ENCODE peak calls at places on chromosomes 13 and 19, in six cellular contexts. One of them, this sample, is unnamed.

GRCh38 chr19:16206046-16206605 is 8.4 kb downstream of the AP1M1 start:
- DNase-seq in tibial artery: no peak
- DNase-seq in CD8-positive, alpha-beta memory T cell: no peak
- DNase-seq in heart left ventricle: no peak
- DNase-seq in left ventricle myocardium inferior: no peak
- DNase-seq in right cardiac atrium: no peak
- DNase-seq in this sample: no peak

GRCh38 chr19:14021474-14021873 is 6.5 kb upstream of the RLN3 start:
- DNase-seq in tibial artery: no peak
- DNase-seq in CD8-positive, alpha-beta memory T cell: no peak
- DNase-seq in heart left ventricle: no peak
- DNase-seq in left ventricle myocardium inferior: no peak
- DNase-seq in right cardiac atrium: no peak
- DNase-seq in this sample: no peak

GRCh38 chr19:4362871-4363545 is 19.6 kb downstream of the MPND start:
- DNase-seq in tibial artery: peak; percentile 58
- DNase-seq in CD8-positive, alpha-beta memory T cell: no peak
- DNase-seq in heart left ventricle: no peak
- DNase-seq in left ventricle myocardium inferior: no peak
- DNase-seq in right cardiac atrium: peak; percentile 61
- DNase-seq in this sample: peak; percentile 73

GRCh38 chr19:2883686-2884439 is 16.7 kb downstream of the ZNF556 start:
- DNase-seq in tibial artery: peak; percentile 13
- DNase-seq in CD8-positive, alpha-beta memory T cell: no peak
- DNase-seq in heart left ventricle: no peak
- DNase-seq in left ventricle myocardium inferior: no peak
- DNase-seq in right cardiac atrium: no peak
- DNase-seq in this sample: no peak

GRCh38 chr13:76799696-76800095 is 86.5 kb downstream of the KCTD12 start:
- DNase-seq in tibial artery: no peak
- DNase-seq in CD8-positive, alpha-beta memory T cell: no peak
- DNase-seq in heart left ventricle: no peak
- DNase-seq in left ventricle myocardium inferior: no peak
- DNase-seq in right cardiac atrium: no peak
- DNase-seq in this sample: no peak

GRCh38 chr19:12994701-12995595 is at the start of gene NFIX:
- DNase-seq in tibial artery: peak; percentile 86
- DNase-seq in CD8-positive, alpha-beta memory T cell: peak; percentile 55
- DNase-seq in heart left ventricle: peak; percentile 73
- DNase-seq in left ventricle myocardium inferior: peak; percentile 81
- DNase-seq in right cardiac atrium: peak; percentile 90
- DNase-seq in this sample: peak; percentile 62

GRCh38 chr13:30071890-30072817 is 221.7 kb upstream of the UBL3 start:
- DNase-seq in tibial artery: no peak
- DNase-seq in CD8-positive, alpha-beta memory T cell: no peak
- DNase-seq in heart left ventricle: no peak
- DNase-seq in left ventricle myocardium inferior: no peak
- DNase-seq in right cardiac atrium: no peak
- DNase-seq in this sample: no peak

GRCh38 chr19:3632739-3633558 is 6.4 kb upstream of the CACTIN start:
- DNase-seq in tibial artery: no peak
- DNase-seq in CD8-positive, alpha-beta memory T cell: no peak
- DNase-seq in heart left ventricle: no peak
- DNase-seq in left ventricle myocardium inferior: no peak
- DNase-seq in right cardiac atrium: peak; percentile 61
- DNase-seq in this sample: no peak

GRCh38 chr13:39415003-39415402 is 188.0 kb downstream of the LHFPL6 start:
- DNase-seq in tibial artery: no peak
- DNase-seq in CD8-positive, alpha-beta memory T cell: no peak
- DNase-seq in heart left ventricle: peak; percentile 45
- DNase-seq in left ventricle myocardium inferior: no peak
- DNase-seq in right cardiac atrium: no peak
- DNase-seq in this sample: no peak

DNA sequence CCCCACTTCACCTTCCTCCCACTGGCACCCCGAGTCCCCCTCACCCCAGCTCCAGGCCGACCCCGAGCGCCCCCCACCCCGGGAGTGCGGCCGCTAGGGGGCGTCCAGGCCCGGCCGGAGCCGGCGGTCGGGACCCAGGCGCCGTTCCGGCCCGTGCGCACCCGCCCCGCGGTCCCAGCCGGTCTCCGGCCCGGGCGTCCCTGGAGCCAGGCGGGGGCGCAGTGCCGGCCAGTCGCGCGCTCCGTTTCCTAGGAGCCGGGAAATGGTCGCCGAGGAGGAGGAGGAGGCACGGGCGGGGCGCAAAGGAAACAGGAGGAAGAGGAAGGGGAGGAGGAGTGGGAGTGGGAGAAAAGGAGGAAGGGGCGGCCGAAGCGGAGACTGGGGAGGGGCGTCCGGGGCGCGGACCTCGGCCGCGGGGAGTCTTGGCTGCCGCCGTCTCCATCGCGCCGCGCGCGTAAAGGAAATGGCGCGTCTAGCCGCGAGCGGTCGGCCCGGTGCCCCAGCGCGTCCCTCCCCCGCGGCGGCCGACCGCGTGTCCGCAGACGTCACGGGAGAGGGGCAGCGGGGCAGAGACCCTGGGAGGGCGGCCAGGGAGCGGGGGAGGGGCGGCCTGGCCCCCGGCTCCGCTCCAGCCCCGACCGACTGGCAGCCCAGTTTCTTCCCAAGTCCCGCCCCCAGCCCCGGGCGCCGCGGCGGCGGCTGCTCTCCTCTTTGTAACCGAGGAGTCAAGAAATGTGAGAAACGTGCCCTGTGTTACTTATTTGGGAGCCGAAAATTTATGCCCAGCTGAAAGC is 1.1 kb upstream of the KCTD15 start:
- DNase-seq in tibial artery: peak; percentile 87
- DNase-seq in CD8-positive, alpha-beta memory T cell: no peak
- DNase-seq in heart left ventricle: peak; percentile 91
- DNase-seq in left ventricle myocardium inferior: peak; percentile 88
- DNase-seq in right cardiac atrium: peak; percentile 95
- DNase-seq in this sample: peak; percentile 69
- H3K27ac ChIP-seq in tibial artery: peak overlapping the region; percentile 84
- H3K27ac ChIP-seq in CD8-positive, alpha-beta memory T cell: peak overlapping the region; percentile 43
- H3K27ac ChIP-seq in heart left ventricle: peak overlapping the region; percentile 99
- H3K27ac ChIP-seq in left ventricle myocardium inferior: peak overlapping the region; percentile 98
- H3K27ac ChIP-seq in right cardiac atrium: peak overlapping the region; percentile 81
- H3K27ac ChIP-seq in this sample: peak overlapping the region; percentile 96

GRCh38 chr19:45972944-45973525 is 630 bp downstream of the NOVA2 start:
- DNase-seq in tibial artery: no peak
- DNase-seq in CD8-positive, alpha-beta memory T cell: no peak
- DNase-seq in heart left ventricle: no peak
- DNase-seq in left ventricle myocardium inferior: no peak
- DNase-seq in right cardiac atrium: no peak
- DNase-seq in this sample: peak; percentile 84

GRCh38 chr19:45969676-45970075 is 4.0 kb downstream of the NOVA2 start:
- DNase-seq in tibial artery: no peak
- DNase-seq in CD8-positive, alpha-beta memory T cell: no peak
- DNase-seq in heart left ventricle: no peak
- DNase-seq in left ventricle myocardium inferior: no peak
- DNase-seq in right cardiac atrium: no peak
- DNase-seq in this sample: no peak

GRCh38 chr19:45971260-45971902 is 2.3 kb downstream of the NOVA2 start:
- DNase-seq in tibial artery: no peak
- DNase-seq in CD8-positive, alpha-beta memory T cell: no peak
- DNase-seq in heart left ventricle: peak; percentile 57
- DNase-seq in left ventricle myocardium inferior: peak; percentile 41
- DNase-seq in right cardiac atrium: peak; percentile 75
- DNase-seq in this sample: no peak

GRCh38 chr19:45973564-45974338 is at the start of gene NOVA2:
- DNase-seq in tibial artery: no peak
- DNase-seq in CD8-positive, alpha-beta memory T cell: no peak
- DNase-seq in heart left ventricle: peak; percentile 80
- DNase-seq in left ventricle myocardium inferior: peak; percentile 73
- DNase-seq in right cardiac atrium: peak; percentile 92
- DNase-seq in this sample: peak; percentile 54

DNA sequence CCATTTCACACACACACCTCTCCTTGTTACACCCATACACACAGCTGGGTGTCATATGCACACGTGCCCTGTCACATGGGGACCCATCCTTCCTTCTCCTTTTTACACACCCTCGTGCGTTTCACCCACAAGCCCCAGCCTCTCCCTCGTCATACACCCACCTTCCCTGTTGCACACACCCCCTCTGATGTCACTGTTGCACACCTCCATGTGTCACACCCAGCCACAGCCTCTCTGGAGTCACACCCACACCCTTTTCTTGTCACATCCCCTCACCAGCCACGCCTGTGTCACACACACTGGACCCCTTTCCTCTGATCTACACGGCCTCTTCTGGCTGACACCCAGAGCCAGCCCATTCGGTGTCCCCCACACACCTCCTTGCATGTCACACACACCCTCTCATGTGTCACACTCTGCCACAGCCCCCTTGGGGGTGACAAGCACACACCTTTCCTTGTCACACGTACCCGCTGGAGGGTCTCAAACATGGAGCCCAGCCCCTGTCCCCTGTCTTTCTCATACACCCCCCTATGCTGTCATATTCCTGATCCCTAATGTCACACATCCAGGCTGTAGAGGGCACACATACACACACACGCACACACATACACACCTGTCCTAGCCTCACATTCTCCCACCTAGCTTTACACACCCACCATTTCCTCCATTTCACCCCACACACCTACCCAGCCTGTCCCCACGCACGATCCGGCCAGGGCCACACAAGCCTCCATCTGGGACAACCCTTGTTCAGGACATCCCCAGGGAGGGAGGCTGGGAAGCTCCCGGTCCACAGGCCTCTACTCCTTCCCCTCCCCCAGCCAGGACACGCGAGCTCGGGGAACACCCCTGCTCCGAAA is 1.4 kb downstream of the NOVA2 start:
- DNase-seq in tibial artery: no peak
- DNase-seq in CD8-positive, alpha-beta memory T cell: peak; percentile 23
- DNase-seq in heart left ventricle: peak; percentile 45
- DNase-seq in left ventricle myocardium inferior: peak; percentile 21
- DNase-seq in right cardiac atrium: no peak
- DNase-seq in this sample: no peak
- H3K27me3 ChIP-seq in tibial artery: peaks cover 81% of the 10 kb centered on the region
- H3K27me3 ChIP-seq in CD8-positive, alpha-beta memory T cell: peaks cover 50% of the 10 kb centered on the region
- H3K27me3 ChIP-seq in heart left ventricle: peaks cover 49% of the 10 kb centered on the region
- H3K27me3 ChIP-seq in left ventricle myocardium inferior: peaks cover 97% of the 10 kb centered on the region
- H3K27me3 ChIP-seq in right cardiac atrium: no peaks in the 10 kb centered on the region
- H3K27me3 ChIP-seq in this sample: peaks cover 15% of the 10 kb centered on the region

DNA sequence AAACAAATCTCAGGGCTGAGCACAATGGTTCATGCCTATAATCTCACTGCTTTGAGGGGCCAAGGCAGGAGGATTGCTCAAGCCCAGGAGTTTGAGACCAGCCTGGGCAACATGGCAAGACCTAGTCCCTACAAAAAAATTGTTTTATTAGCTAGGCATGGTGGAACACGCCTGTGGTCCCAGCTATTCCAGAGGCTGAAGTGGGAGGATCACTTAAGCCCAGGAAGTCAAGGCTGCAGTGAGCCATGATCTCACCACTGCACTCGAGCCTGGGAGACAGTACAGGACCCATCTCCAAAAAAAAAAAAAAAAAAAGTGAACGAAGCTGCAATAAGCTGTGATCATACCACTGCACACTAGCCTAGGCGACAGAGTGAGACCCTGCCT is 25.1 kb downstream of the ABCC4 start:
- DNase-seq in tibial artery: no peak
- DNase-seq in CD8-positive, alpha-beta memory T cell: no peak
- DNase-seq in heart left ventricle: no peak
- DNase-seq in left ventricle myocardium inferior: no peak
- DNase-seq in right cardiac atrium: no peak
- DNase-seq in this sample: no peak
- H3K27ac ChIP-seq in tibial artery: no peak overlapping the region
- H3K27ac ChIP-seq in CD8-positive, alpha-beta memory T cell: no peak overlapping the region
- H3K27ac ChIP-seq in heart left ventricle: no peak overlapping the region
- H3K27ac ChIP-seq in left ventricle myocardium inferior: peak overlapping the region; percentile 30
- H3K27ac ChIP-seq in right cardiac atrium: peak overlapping the region; percentile 13
- H3K27ac ChIP-seq in this sample: no peak overlapping the region

GRCh38 chr13:81714513-81714912 is 1373.6 kb upstream of the SPRY2 start:
- DNase-seq in tibial artery: no peak
- DNase-seq in CD8-positive, alpha-beta memory T cell: no peak
- DNase-seq in heart left ventricle: no peak
- DNase-seq in left ventricle myocardium inferior: no peak
- DNase-seq in right cardiac atrium: no peak
- DNase-seq in this sample: no peak
- H3K27me3 ChIP-seq in tibial artery: no peaks in the 10 kb centered on the region
- H3K27me3 ChIP-seq in CD8-positive, alpha-beta memory T cell: no peaks in the 10 kb centered on the region
- H3K27me3 ChIP-seq in heart left ventricle: no peaks in the 10 kb centered on the region
- H3K27me3 ChIP-seq in left ventricle myocardium inferior: no peaks in the 10 kb centered on the region
- H3K27me3 ChIP-seq in right cardiac atrium: no peaks in the 10 kb centered on the region
- H3K27me3 ChIP-seq in this sample: no peaks in the 10 kb centered on the region

GRCh38 chr19:46907880-46908279 is 47.1 kb downstream of the ARHGAP35 start:
- DNase-seq in tibial artery: peak; percentile 71
- DNase-seq in CD8-positive, alpha-beta memory T cell: no peak
- DNase-seq in heart left ventricle: peak; percentile 40
- DNase-seq in left ventricle myocardium inferior: no peak
- DNase-seq in right cardiac atrium: peak; percentile 56
- DNase-seq in this sample: no peak
- H3K27ac ChIP-seq in tibial artery: no peak overlapping the region
- H3K27ac ChIP-seq in CD8-positive, alpha-beta memory T cell: no peak overlapping the region
- H3K27ac ChIP-seq in heart left ventricle: no peak overlapping the region
- H3K27ac ChIP-seq in left ventricle myocardium inferior: peak overlapping the region; percentile 39
- H3K27ac ChIP-seq in right cardiac atrium: no peak overlapping the region
- H3K27ac ChIP-seq in this sample: no peak overlapping the region

DNA sequence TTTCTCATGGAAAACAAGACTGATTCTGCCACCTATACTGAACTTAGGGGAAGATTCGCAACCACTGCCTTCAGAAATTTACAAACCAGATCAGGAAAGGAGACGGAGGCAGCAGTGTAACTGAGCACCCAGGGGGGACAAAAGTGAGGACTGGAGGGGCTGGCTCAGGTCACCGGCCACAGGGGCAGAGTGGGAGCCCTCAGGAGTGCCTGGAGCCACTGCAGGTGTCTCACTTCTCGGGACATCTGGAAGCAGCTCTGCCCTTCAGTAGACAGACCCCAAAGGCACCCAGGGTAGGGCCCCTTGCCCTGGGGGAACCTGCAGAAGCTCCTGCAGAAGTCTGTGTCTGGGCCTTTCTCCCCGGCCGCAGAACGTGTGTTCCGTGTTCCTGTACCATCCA is 5.8 kb downstream of the ARHGEF7 start:
- DNase-seq in tibial artery: no peak
- DNase-seq in CD8-positive, alpha-beta memory T cell: no peak
- DNase-seq in heart left ventricle: no peak
- DNase-seq in left ventricle myocardium inferior: no peak
- DNase-seq in right cardiac atrium: no peak
- DNase-seq in this sample: no peak
- H3K27me3 ChIP-seq in tibial artery: no peaks in the 10 kb centered on the region
- H3K27me3 ChIP-seq in CD8-positive, alpha-beta memory T cell: peaks cover 13% of the 10 kb centered on the region
- H3K27me3 ChIP-seq in heart left ventricle: peaks cover 6% of the 10 kb centered on the region
- H3K27me3 ChIP-seq in left ventricle myocardium inferior: peaks cover 4% of the 10 kb centered on the region
- H3K27me3 ChIP-seq in right cardiac atrium: no peaks in the 10 kb centered on the region
- H3K27me3 ChIP-seq in this sample: peaks cover 7% of the 10 kb centered on the region

GRCh38 chr13:113996912-113997745 is 23.3 kb upstream of the C13orf46 start:
- DNase-seq in tibial artery: no peak
- DNase-seq in CD8-positive, alpha-beta memory T cell: no peak
- DNase-seq in heart left ventricle: peak; percentile 28
- DNase-seq in left ventricle myocardium inferior: no peak
- DNase-seq in right cardiac atrium: peak; percentile 41
- DNase-seq in this sample: peak; percentile 37
- H3K27ac ChIP-seq in tibial artery: peak overlapping the region; percentile 57
- H3K27ac ChIP-seq in CD8-positive, alpha-beta memory T cell: no peak overlapping the region
- H3K27ac ChIP-seq in heart left ventricle: no peak overlapping the region
- H3K27ac ChIP-seq in left ventricle myocardium inferior: peak overlapping the region; percentile 40
- H3K27ac ChIP-seq in right cardiac atrium: no peak overlapping the region
- H3K27ac ChIP-seq in this sample: no peak overlapping the region